ENCODE peak calls at places on chromosome 2, in seven cellular contexts. D is heart left ventricle, F is A549, A is esophagus squamous epithelium, T is right lobe of liver, B is HepG2, N is upper lobe of left lung. V is an unnamed sample.

GRCh38 chr2:19484736-19485135 is 126.3 kb upstream of the OSR1 start:
- DNase-seq in B (no peak), D (no peak), F (no peak), A (no peak), N (no peak), T (no peak), V (no peak)

GRCh38 chr2:40178171-40178778 is 273.6 kb downstream of the SLC8A1 start:
- DNase-seq in B (no peak), T (no peak), D (no peak), F (no peak), A (no peak), N (no peak), V (no peak)

GRCh38 chr2:225282858-225283693 is 116.4 kb upstream of the NYAP2 start:
- DNase-seq in A (no peak), T (no peak), D (no peak), N (no peak), B (peak; percentile 16), F (peak; percentile 3), V (no peak)

GRCh38 chr2:2517399-2517798 is 186.3 kb upstream of the MYT1L start:
- DNase-seq in D (no peak), F (no peak), T (no peak), N (no peak), B (no peak), A (no peak), V (no peak)

GRCh38 chr2:222837643-222838056 is 23.2 kb upstream of the ACSL3 start:
- DNase-seq in F (peak; percentile 55), A (no peak), T (no peak), D (no peak), B (peak; percentile 63), N (no peak), V (no peak)

GRCh38 chr2:204505946-204506345 is 39.3 kb upstream of the PARD3B start:
- DNase-seq in D (no peak), A (no peak), B (no peak), F (no peak), N (no peak), T (no peak), V (no peak)

GRCh38 chr2:169765523-169765922 is 31.9 kb downstream of the KLHL23 start:
- DNase-seq in A (no peak), N (no peak), D (no peak), T (no peak), F (no peak), B (peak; percentile 52), V (no peak)

GRCh38 chr2:206968139-206969086 is 29.1 kb downstream of the CPO start:
- DNase-seq in B (no peak), F (no peak), N (no peak), A (no peak), D (no peak), T (no peak), V (no peak)

GRCh38 chr2:102100371-102101096 is 42.0 kb upstream of the IL1R1 start:
- DNase-seq in D (no peak), F (no peak), N (no peak), A (no peak), T (no peak), B (peak; percentile 91), V (no peak)

GRCh38 chr2:9554841-9555337 is 741 bp downstream of the ADAM17 start:
- DNase-seq in A (no peak), T (no peak), N (peak; percentile 78), D (no peak), B (peak; percentile 29), F (no peak), V (no peak)

GRCh38 chr2:99613992-99614391 is 124.2 kb upstream of the REV1 start:
- DNase-seq in T (no peak), B (no peak), A (no peak), N (no peak), D (no peak), F (no peak), V (no peak)

GRCh38 chr2:112640800-112641675 is 4.7 kb upstream of the SLC20A1 start:
- DNase-seq in N (peak; percentile 39), B (no peak), F (no peak), A (no peak), D (no peak), T (no peak), V (no peak)

GRCh38 chr2:70709275-70709674 is 58.7 kb downstream of the ADD2 start:
- DNase-seq in T (no peak), D (no peak), A (no peak), B (no peak), F (no peak), N (no peak), V (no peak)

GRCh38 chr2:145592362-145592761 is 1072.4 kb upstream of the ZEB2 start:
- DNase-seq in D (no peak), N (no peak), T (no peak), A (no peak), F (no peak), B (no peak), V (no peak)

GRCh38 chr2:224196789-224197188 is 157.7 kb upstream of the SERPINE2 start:
- DNase-seq in A (no peak), N (no peak), B (no peak), T (no peak), F (no peak), D (no peak), V (no peak)

GRCh38 chr2:239370876-239371725 is 29.7 kb downstream of the HDAC4 start:
- DNase-seq in A (no peak), B (no peak), F (no peak), D (peak; percentile 42), T (peak; percentile 37), N (no peak), V (no peak)

GRCh38 chr2:212536385-212537310 is 2.0 kb downstream of the ERBB4 start:
- DNase-seq in B (no peak), A (no peak), D (peak; percentile 51), T (peak; percentile 21), F (no peak), N (no peak), V (no peak)

GRCh38 chr2:62857139-62857931 is 151.8 kb downstream of the EHBP1 start:
- DNase-seq in N (no peak), D (no peak), T (no peak), B (no peak), A (no peak), F (no peak), V (no peak)

GRCh38 chr2:221517362-221518121 is 54.6 kb downstream of the EPHA4 start:
- DNase-seq in A (no peak), F (no peak), B (no peak), T (peak; percentile 53), N (peak; percentile 82), D (peak; percentile 68), V (no peak)

GRCh38 chr2:74474899-74475298 is 2.4 kb upstream of the MRPL53 start:
- DNase-seq in D (no peak), B (no peak), A (no peak), T (no peak), F (no peak), N (no peak), V (no peak)

GRCh38 chr2:130327703-130328527 is 14.8 kb upstream of the IMP4 start:
- DNase-seq in F (no peak), B (peak; percentile 20), D (no peak), N (no peak), T (no peak), A (no peak), V (no peak)

GRCh38 chr2:168639501-168639900 is 162.9 kb upstream of the NOSTRIN start:
- DNase-seq in B (no peak), T (no peak), A (no peak), D (no peak), N (peak; percentile 56), F (no peak), V (no peak)

GRCh38 chr2:84247532-84247931 is 211.5 kb downstream of the SUCLG1 start:
- DNase-seq in N (no peak), B (peak; percentile 16), F (no peak), A (no peak), T (no peak), D (no peak), V (no peak)

GRCh38 chr2:222293660-222294630 is 4.9 kb downstream of the PAX3 start:
- DNase-seq in B (no peak), T (no peak), A (no peak), N (no peak), D (no peak), F (no peak), V (no peak)

GRCh38 chr2:68516051-68516771 is 48.8 kb downstream of the APLF start:
- DNase-seq in A (no peak), B (no peak), T (no peak), F (no peak), N (no peak), D (no peak), V (no peak)

GRCh38 chr2:239893236-239893515 is 132.0 kb downstream of the NDUFA10 start:
- DNase-seq in T (no peak), N (no peak), D (no peak), B (no peak), A (no peak), F (no peak), V (no peak)

GRCh38 chr2:54289942-54290702 is 34.1 kb upstream of the TSPYL6 start:
- DNase-seq in A (no peak), N (no peak), T (no peak), B (no peak), F (no peak), D (no peak), V (no peak)
- H3K27ac ChIP-seq in A (no peak overlapping the region), N (no peak overlapping the region), T (no peak overlapping the region), B (no peak overlapping the region), F (no peak overlapping the region), D (no peak overlapping the region), V (no peak overlapping the region)

DNA sequence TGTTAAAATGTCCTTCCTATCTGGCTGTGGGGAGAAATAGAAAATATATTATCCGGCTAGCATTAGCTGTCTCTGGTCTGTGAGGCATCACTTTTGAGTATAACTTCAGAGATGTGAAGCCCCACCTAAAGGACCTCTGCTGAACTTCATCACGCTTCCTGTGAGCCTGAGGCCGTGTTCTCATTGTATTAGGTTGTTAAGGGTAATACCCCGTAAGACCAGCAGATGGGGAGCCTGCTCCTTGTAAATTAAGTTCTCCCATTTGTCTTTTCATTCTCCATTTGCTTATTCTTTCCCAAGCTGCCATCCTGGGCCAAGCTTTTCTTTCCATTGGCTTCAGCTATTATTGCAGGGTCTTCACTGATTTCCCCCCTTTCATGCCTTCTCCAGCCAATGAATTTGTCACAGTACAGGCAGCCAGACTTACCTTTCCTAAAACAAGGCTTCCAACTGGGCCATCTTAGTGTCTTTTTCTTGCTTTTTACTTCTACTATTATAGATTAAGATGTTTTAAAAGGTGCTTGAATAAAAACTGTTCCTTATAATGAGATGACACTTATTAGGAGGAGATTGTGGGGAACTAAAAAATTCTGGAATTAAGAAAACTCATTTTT is 12.4 kb downstream of the NIF3L1 start:
- DNase-seq in B (peak; percentile 94), T (no peak), A (peak; percentile 9), D (no peak), F (peak; percentile 90), N (peak; percentile 74), V (no peak)
- TF ChIP-seq POLR2A in B (no peak), T (no peak), A (no peak), D (no peak), F (no peak), N (no peak), V (no peak)

DNA sequence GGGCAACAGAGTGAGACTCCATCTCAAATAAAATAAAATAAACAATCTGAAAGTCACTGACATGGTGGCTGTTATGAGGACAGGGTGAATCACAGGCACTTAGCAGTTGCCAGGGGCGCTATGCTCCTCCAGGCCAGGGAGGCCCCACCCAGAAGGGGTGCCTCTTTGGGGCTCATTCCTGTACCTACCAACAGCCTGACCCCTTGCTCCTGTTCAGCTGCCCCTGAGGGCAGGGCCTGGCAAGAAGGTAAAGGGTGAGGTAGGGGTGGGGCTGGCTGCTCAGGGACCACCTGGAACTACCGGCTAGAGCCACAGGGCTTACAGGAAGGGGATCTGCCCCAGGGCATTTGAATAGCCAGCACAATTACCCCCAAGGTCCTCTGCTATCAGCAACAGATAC is 60.3 kb downstream of the INPP5D start:
- DNase-seq in N (no peak), T (no peak), B (no peak), F (no peak), A (no peak), D (no peak), V (no peak)
- H3K4me1 ChIP-seq in N (no peaks in the 10 kb centered on the region), T (no peaks in the 10 kb centered on the region), B (peaks cover 12% of the 10 kb centered on the region), F (no peaks in the 10 kb centered on the region), A (peaks cover 7% of the 10 kb centered on the region), D (peaks cover 9% of the 10 kb centered on the region), V (no peaks in the 10 kb centered on the region)

GRCh38 chr2:37573406-37573805 is 98.0 kb downstream of the CDC42EP3 start:
- DNase-seq in B (no peak), D (no peak), N (no peak), T (no peak), F (no peak), A (no peak), V (no peak)
- H3K27ac ChIP-seq in B (no peak overlapping the region), D (no peak overlapping the region), N (no peak overlapping the region), T (no peak overlapping the region), F (no peak overlapping the region), A (no peak overlapping the region), V (no peak overlapping the region)